ENCODE peak calls at places on chromosomes 1 and 21, in four cellular contexts. V is SK-N-SH, A is K562, O is HepG2. C is an unnamed sample.

GRCh38 chr1:227170361-227171166 is 147.7 kb downstream of the CDC42BPA start:
- DNase-seq in O (no peak), A (peak), V (no peak), C (no peak)

GRCh38 chr1:55059302-55060132 is 20.2 kb downstream of the PCSK9 start:
- DNase-seq in O (no peak), V (no peak), A (no peak), C (no peak)

GRCh38 chr1:39409055-39409816 is 82.2 kb upstream of the BMP8A start:
- DNase-seq in O (peak), V (peak), A (no peak), C (no peak)

GRCh38 chr1:36251794-36252481 is 27.7 kb downstream of the THRAP3 start:
- DNase-seq in V (no peak), A (no peak), O (no peak), C (no peak)

GRCh38 chr21:46124926-46125845 is 27.3 kb downstream of the COL6A2 start:
- DNase-seq in V (peak), A (no peak), O (no peak), C (no peak)

GRCh38 chr1:85884372-85885035 is 176.3 kb upstream of the ZNHIT6 start:
- DNase-seq in V (peak), A (no peak), O (peak), C (no peak)

GRCh38 chr1:41894778-41895483 is 23.8 kb downstream of the HIVEP3 start:
- DNase-seq in V (no peak), A (no peak), O (no peak), C (no peak)

GRCh38 chr1:243264718-243265117 is 8.9 kb downstream of the SDCCAG8 start:
- DNase-seq in O (no peak), V (peak), A (no peak), C (no peak)

GRCh38 chr1:11858968-11859871 is 475 bp upstream of the NPPB start:
- DNase-seq in A (peak), O (peak), V (no peak), C (no peak)
- TF ChIP-seq SIN3A in A (peak), O (peak), V (no peak), C (no peak)

GRCh38 chr21:20527691-20528090 is 470.5 kb upstream of the NCAM2 start:
- DNase-seq in V (peak), A (no peak), O (no peak), C (no peak)
- TF ChIP-seq ELF1 in V (no peak), A (no peak), O (no peak), C (no peak)

DNA sequence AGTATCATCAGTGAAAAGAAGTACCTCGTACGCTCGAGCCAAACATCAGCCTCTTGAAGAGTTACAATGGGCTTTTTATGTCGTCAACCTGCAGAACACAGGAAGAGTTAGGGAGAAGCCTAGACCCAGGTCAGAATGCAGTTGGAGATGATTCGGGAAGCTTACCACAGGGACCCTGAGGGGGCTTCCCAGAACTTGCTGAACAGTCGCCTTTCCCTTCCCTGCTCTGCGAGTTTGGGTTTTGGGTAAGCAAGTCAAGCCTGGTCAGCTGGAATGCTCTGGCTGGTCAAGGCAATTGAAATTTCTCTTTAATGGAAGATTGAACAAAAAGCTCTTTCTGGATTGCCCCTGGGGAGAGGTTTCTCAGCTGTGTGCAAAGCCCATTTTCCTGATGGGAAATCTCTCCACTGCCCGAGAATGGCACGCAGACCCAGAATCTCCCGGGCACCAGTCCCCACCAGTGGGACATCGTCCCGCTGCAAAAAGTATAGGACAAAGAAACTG is 263.6 kb upstream of the TMEM51 start:
- DNase-seq in O (no peak), A (no peak), V (no peak), C (no peak)
- TF ChIP-seq SIN3A in O (no peak), A (no peak), V (no peak), C (no peak)

DNA sequence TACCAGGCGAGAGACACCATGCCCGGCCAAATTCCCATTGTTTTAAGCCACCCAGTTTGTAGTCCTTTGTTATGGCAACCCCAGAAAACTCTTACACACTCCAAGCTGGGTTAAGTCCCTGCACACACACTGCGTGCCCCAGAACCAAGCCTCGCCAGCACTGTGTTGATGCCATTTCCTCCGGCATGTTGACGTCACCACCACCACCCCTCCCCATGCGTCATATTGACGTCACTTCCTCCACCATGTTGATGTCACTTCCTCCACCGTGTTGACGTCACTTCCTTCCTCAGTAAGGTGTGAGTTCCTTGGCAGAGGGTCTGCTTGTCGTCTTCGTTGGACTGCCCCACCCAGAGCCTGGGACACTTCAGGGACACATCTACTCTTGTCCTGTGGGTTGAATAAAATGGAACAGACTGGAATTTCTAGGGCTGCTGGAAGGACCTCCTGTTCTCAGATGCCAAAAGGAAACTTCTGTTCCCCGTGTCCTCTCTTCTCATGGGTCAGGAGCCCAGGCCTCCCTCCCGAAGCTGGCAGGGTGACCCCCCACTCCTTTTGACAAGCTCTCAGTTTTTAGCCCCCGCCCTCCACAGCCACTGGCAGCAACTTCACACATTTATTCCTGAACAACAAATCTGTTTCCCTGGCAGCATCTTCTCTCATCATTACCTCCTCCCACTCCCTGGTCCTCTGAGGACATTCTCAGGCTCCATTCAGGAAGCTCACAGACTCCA is 643.3 kb downstream of the NPHP4 start:
- DNase-seq in O (no peak), A (peak), V (no peak), C (no peak)
- TF ChIP-seq ELF1 in O (no peak), A (no peak), V (no peak), C (no peak)

GRCh38 chr1:207978441-207978840 is 67.5 kb upstream of the CD34 start:
- DNase-seq in V (no peak), A (no peak), O (no peak), C (no peak)

GRCh38 chr1:207983044-207983443 is 72.1 kb upstream of the CD34 start:
- DNase-seq in O (no peak), V (no peak), A (no peak), C (no peak)

GRCh38 chr1:207985190-207985589 is 74.3 kb upstream of the CD34 start:
- DNase-seq in O (no peak), A (no peak), V (no peak), C (no peak)

GRCh38 chr1:207985996-207986395 is 75.1 kb upstream of the CD34 start:
- DNase-seq in O (no peak), A (no peak), V (no peak), C (no peak)

GRCh38 chr1:207981976-207982375 is 71.1 kb upstream of the CD34 start:
- DNase-seq in O (peak), V (peak), A (peak), C (peak)
- TF ChIP-seq SIN3A in O (no peak), V (no peak), A (no peak), C (no peak)

GRCh38 chr1:200707116-200707515 is 31.6 kb upstream of the CAMSAP2 start:
- DNase-seq in V (no peak), O (no peak), A (no peak), C (no peak)

GRCh38 chr1:200708161-200708560 is 30.5 kb upstream of the CAMSAP2 start:
- DNase-seq in A (no peak), V (no peak), O (no peak), C (no peak)

GRCh38 chr1:200706109-200706720 is 32.5 kb upstream of the CAMSAP2 start:
- DNase-seq in O (no peak), A (no peak), V (peak), C (no peak)

GRCh38 chr1:200710166-200710565 is 28.5 kb upstream of the CAMSAP2 start:
- DNase-seq in V (no peak), O (no peak), A (no peak), C (no peak)

DNA sequence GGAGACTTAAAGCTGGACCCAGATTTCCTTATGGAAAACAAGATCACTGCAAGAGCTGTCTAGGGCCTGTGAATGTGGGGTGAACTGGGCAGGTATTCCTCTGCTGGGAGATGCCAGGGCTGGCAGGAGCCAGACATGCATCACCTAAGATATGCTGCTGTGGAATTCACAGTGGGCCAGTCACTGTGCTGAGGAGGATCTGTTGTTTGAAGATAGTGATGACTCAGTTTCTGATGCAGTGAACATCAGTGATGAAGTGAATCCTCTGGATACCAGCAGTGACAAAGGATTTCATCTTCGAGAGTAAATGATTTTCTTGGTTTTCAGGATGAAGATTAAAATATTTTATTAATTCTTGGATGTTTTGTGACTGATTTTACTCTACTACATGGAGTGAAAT is 29.9 kb upstream of the CAMSAP2 start:
- DNase-seq in V (no peak), O (no peak), A (peak), C (no peak)
- TF ChIP-seq ELF1 in V (no peak), O (no peak), A (no peak), C (no peak)

GRCh38 chr1:2636733-2637132 is 3.9 kb upstream of the MMEL1 start:
- DNase-seq in A (no peak), V (no peak), O (no peak), C (no peak)
- TF ChIP-seq SIN3A in A (no peak), V (no peak), O (no peak), C (no peak)

DNA sequence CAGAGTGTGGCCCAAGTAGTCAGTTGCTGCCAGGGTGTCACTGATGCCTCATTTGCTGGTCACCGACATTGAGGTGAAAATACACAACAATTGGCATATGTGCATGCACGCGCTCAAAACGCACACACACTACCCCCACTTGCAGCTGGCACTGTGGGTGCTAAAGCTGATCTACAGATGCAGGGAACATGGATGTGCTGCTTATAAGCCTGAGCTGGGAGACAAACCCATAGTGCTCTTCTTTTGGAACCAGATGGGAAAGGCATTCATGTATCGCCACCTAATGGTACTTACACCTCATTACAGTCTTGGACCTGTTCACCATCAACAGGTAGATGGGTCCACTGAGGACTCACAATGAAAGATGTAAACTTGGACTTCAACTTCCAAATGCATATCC is 70.3 kb upstream of the CAMK1G start:
- DNase-seq in O (peak), A (peak), V (peak), C (peak)
- TF ChIP-seq ELF1 in O (no peak), A (no peak), V (no peak), C (no peak)

C was measured in HCT116.